ENCODE peak calls at places on chromosomes 11 and 22, in four cellular contexts. F, Y, D and N are unnamed samples. For H3K36me3, the result is how much of the 10 kb centered on the place peaks cover.

GRCh38 chr11:69439651-69440464 is 41.6 kb upstream of the LINC01488 start:
- DNase-seq in F (no peak), Y (peak), D (no peak), N (no peak)

GRCh38 chr22:46105494-46106278 is 44.6 kb upstream of the PPARA start:
- DNase-seq in F (no peak), Y (no peak), D (peak), N (no peak)

GRCh38 chr11:116821050-116821918 is 1.8 kb downstream of the APOA4 start:
- DNase-seq in F (no peak), Y (no peak), D (no peak), N (no peak)

GRCh38 chr11:12429155-12429554 is 51.8 kb downstream of the PARVA start:
- DNase-seq in F (no peak), Y (no peak), D (no peak), N (no peak)

GRCh38 chr11:1336836-1337646 is 27.6 kb upstream of the TOLLIP start:
- DNase-seq in F (no peak), Y (no peak), D (no peak), N (no peak)

GRCh38 chr11:46049325-46049860 is 71.9 kb downstream of the PHF21A start:
- DNase-seq in F (no peak), Y (no peak), D (no peak), N (no peak)

GRCh38 chr11:70751142-70751734 is 352.9 kb downstream of the CTTN start:
- DNase-seq in F (no peak), Y (no peak), D (no peak), N (no peak)

GRCh38 chr11:134008593-134008992 is 51.8 kb upstream of the IGSF9B start:
- DNase-seq in F (no peak), Y (no peak), D (no peak), N (no peak)

GRCh38 chr11:14908214-14908880 is 16.3 kb upstream of the CYP2R1 start:
- DNase-seq in F (peak), Y (peak), D (peak), N (no peak)

GRCh38 chr11:61841636-61842332 is 13.7 kb downstream of the FADS2 start:
- DNase-seq in F (no peak), Y (peak), D (no peak), N (no peak)

GRCh38 chr11:129694538-129694937 is 121.1 kb upstream of the TMEM45B start:
- DNase-seq in F (no peak), Y (peak), D (no peak), N (no peak)

GRCh38 chr11:110032257-110032656 is 60.9 kb upstream of the ZC3H12C start:
- DNase-seq in F (no peak), Y (no peak), D (no peak), N (no peak)

GRCh38 chr22:26751217-26751616 is 93.8 kb downstream of the MIAT start:
- DNase-seq in F (no peak), Y (no peak), D (no peak), N (no peak)

GRCh38 chr22:17098379-17098819 is 13.6 kb downstream of the IL17RA start:
- DNase-seq in F (no peak), Y (peak), D (no peak), N (no peak)

GRCh38 chr11:94088906-94089305 is 39.7 kb upstream of the PANX1 start:
- DNase-seq in F (no peak), Y (no peak), D (no peak), N (no peak)

GRCh38 chr11:131686836-131687235 is 316.4 kb downstream of the NTM start:
- DNase-seq in F (no peak), Y (no peak), D (no peak), N (no peak)

GRCh38 chr11:24324211-24324610 is 172.6 kb upstream of the LUZP2 start:
- DNase-seq in F (no peak), Y (no peak), D (no peak), N (no peak)

GRCh38 chr11:16896716-16897115 is 117.5 kb downstream of the PLEKHA7 start:
- DNase-seq in F (no peak), Y (no peak), D (no peak), N (no peak)

GRCh38 chr11:58776891-58777451 is 45.2 kb upstream of the GLYAT start:
- DNase-seq in F (no peak), Y (no peak), D (no peak), N (no peak)

GRCh38 chr22:37559901-37560681 is at the start of gene CDC42EP1:
- DNase-seq in F (no peak), Y (peak), D (no peak), N (no peak)

GRCh38 chr11:126467046-126467370 is 111.5 kb downstream of the ST3GAL4 start:
- DNase-seq in F (no peak), Y (no peak), D (no peak), N (no peak)

GRCh38 chr11:126466288-126467045 is 111.0 kb downstream of the ST3GAL4 start:
- DNase-seq in F (no peak), Y (no peak), D (no peak), N (no peak)

GRCh38 chr11:126469308-126469707 is 113.8 kb downstream of the ST3GAL4 start:
- DNase-seq in F (no peak), Y (no peak), D (no peak), N (no peak)

GRCh38 chr11:126467471-126467870 is 112.0 kb downstream of the ST3GAL4 start:
- DNase-seq in F (no peak), Y (no peak), D (no peak), N (no peak)

DNA sequence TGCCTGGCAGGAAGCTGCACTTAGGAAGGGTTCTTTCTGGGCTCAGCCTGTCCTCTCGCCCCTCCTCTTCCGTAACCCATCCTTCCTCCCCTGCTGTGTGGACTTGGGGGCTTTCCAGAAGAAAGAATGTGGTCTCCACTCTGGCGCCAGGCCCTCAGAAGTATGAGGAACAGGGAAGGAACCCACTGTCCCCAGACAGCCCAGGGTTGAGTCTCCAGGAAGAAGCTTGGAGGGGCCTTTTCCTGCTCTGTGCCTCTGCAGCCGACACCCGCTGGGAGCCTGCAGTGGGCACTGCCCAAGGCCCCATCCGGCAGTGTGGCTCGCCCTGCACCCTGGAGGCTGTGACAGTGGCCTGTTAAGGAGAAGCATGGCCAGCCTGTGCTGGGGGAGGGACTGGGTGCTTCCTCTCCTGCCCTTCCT is 112.6 kb downstream of the ST3GAL4 start:
- DNase-seq in F (no peak), Y (no peak), D (no peak), N (no peak)
- TF ChIP-seq TCF7L2 in F (no peak), Y (no peak), D (no peak), N (no peak)

DNA sequence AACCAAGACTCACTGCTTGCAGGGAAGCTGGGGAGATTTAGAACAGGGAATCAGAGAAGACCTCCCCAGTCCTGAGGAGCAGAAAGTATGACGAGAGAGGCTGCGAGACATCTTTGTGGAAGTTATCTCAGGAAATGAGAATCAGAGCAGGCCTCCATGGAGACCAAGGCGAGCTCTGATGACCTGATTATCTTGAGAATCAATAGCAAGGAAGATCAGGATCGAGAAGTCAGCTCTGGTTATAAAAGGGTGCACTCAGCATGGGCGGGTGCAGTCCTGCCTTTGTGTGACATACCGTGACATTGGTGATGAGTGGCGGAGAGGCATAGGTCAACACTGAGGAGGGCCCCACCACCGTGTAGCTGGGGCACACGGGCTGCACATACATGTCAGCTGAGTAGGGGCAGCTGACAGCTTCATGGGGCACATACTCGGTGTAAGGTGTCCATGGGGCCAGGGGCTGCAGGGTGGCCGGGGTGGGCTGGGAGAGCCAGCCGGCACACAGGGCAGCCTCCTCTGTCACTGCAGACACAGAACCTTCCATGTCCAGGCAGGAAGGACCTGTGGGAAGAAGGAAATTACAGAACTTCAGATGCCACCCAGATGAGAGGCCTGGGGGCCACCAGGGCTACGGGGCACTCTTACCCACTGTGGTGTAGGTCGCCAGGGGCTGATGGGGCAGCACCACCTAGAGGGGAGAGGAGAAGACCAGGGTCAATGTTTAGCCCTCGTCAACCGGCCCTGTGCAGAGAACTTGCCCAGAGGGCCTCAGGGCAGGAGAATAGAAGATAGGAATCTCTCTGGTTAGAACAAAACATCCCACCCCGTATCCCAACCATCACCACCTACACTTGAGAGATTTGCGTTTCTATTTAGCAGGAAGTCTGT is 21.7 kb downstream of the POU2AF1 start:
- DNase-seq in F (no peak), Y (no peak), D (peak), N (no peak)
- H3K36me3 ChIP-seq in F (under half), Y (under half), D (under half), N (under half)

GRCh38 chr11:79428406-79428805 is 12.4 kb downstream of the TENM4 start:
- DNase-seq in F (no peak), Y (no peak), D (no peak), N (no peak)
- TF ChIP-seq TCF7L2 in F (no peak), Y (no peak), D (no peak), N (no peak)

GRCh38 chr22:40313007-40313406 is 33.3 kb upstream of the ADSL start:
- DNase-seq in F (no peak), Y (no peak), D (no peak), N (no peak)
- H3K36me3 ChIP-seq in F (under half), Y (half or more), D (half or more), N (under half)